ENCODE peak calls at places on chromosomes 6 and 20, in eight cellular contexts. T is IMR-90; U is endothelial cell; R is Daoy; O is activated naive CD4-positive, alpha-beta T cell; M is glutamatergic neuron; I is ascending aorta; Z is AG20443. A is an unnamed sample.

GRCh38 chr20:38137441-38138037 is 27.5 kb downstream of the TGM2 start:
- DNase-seq in T (no peak), U (no peak), R (no peak), O (no peak), M (no peak), I (no peak), Z (no peak), A (no peak)

GRCh38 chr6:121666809-121667208 is 231.4 kb downstream of the GJA1 start:
- DNase-seq in T (peak), U (no peak), R (peak), O (no peak), M (no peak), I (no peak), Z (peak), A (no peak)

GRCh38 chr6:35073211-35073610 is 67.9 kb downstream of the TCP11 start:
- DNase-seq in T (no peak), U (no peak), R (no peak), O (no peak), M (no peak), I (no peak), Z (no peak), A (no peak)

GRCh38 chr20:59735917-59736316 is 131.6 kb downstream of the PHACTR3 start:
- DNase-seq in T (no peak), U (no peak), R (no peak), O (no peak), M (no peak), I (peak), Z (no peak), A (no peak)

GRCh38 chr6:10745116-10745515 is 2.5 kb upstream of the TMEM14B start:
- DNase-seq in T (no peak), U (no peak), R (no peak), O (no peak), M (no peak), I (no peak), Z (no peak), A (no peak)

GRCh38 chr20:62831361-62831788 is 14.5 kb downstream of the COL9A3 start:
- DNase-seq in T (no peak), U (no peak), R (peak), O (no peak), M (no peak), I (peak), Z (no peak), A (no peak)

GRCh38 chr6:130020106-130020851 is 1.9 kb downstream of the L3MBTL3 start:
- DNase-seq in T (no peak), U (peak), R (no peak), O (peak), M (peak), I (no peak), Z (peak), A (no peak)

GRCh38 chr6:54093306-54093705 is 17.9 kb upstream of the MLIP start:
- DNase-seq in T (no peak), U (no peak), R (no peak), O (no peak), M (no peak), I (no peak), Z (no peak), A (no peak)

GRCh38 chr6:89793586-89793985 is 26.0 kb downstream of the MDN1 start:
- DNase-seq in T (no peak), U (no peak), R (peak), O (no peak), M (no peak), I (no peak), Z (no peak), A (no peak)

GRCh38 chr6:112086744-112087135 is 542 bp downstream of the TUBE1 start:
- DNase-seq in T (peak), U (no peak), R (peak), O (no peak), M (no peak), I (no peak), Z (peak), A (peak)

GRCh38 chr20:56343861-56344381 is 14.9 kb upstream of the FAM210B start:
- DNase-seq in T (peak), U (peak), R (peak), O (no peak), M (peak), I (no peak), Z (peak), A (no peak)

GRCh38 chr6:139568956-139569538 is 194.6 kb upstream of the CITED2 start:
- DNase-seq in T (peak), U (no peak), R (peak), O (no peak), M (no peak), I (no peak), Z (peak), A (peak)

GRCh38 chr6:119147101-119148053 is 68.9 kb upstream of the FAM184A start:
- DNase-seq in T (peak), U (no peak), R (peak), O (no peak), M (no peak), I (peak), Z (peak), A (peak)

GRCh38 chr6:53741417-53741816 is 53.4 kb upstream of the LRRC1 start:
- DNase-seq in T (no peak), U (no peak), R (no peak), O (no peak), M (no peak), I (no peak), Z (peak), A (no peak)

GRCh38 chr6:55617272-55617671 is 38.3 kb upstream of the HMGCLL1 start:
- DNase-seq in T (peak), U (peak), R (peak), O (no peak), M (no peak), I (no peak), Z (peak), A (no peak)

GRCh38 chr20:49853640-49854039 is 41.0 kb downstream of the SLC9A8 start:
- DNase-seq in T (peak), U (no peak), R (peak), O (no peak), M (peak), I (peak), Z (peak), A (peak)

GRCh38 chr20:6612615-6612917 is 154.9 kb upstream of the BMP2 start:
- DNase-seq in T (no peak), U (no peak), R (no peak), O (no peak), M (no peak), I (no peak), Z (no peak), A (no peak)

GRCh38 chr6:32816746-32817204 is at the start of gene HLA-DOB:
- DNase-seq in T (peak), U (no peak), R (no peak), O (no peak), M (no peak), I (no peak), Z (peak), A (no peak)

GRCh38 chr20:44711237-44711636 is 3.9 kb upstream of the CCN5 start:
- DNase-seq in T (peak), U (no peak), R (peak), O (no peak), M (no peak), I (no peak), Z (no peak), A (no peak)

GRCh38 chr6:52725530-52726192 is 37.6 kb downstream of the GSTA2 start:
- DNase-seq in T (peak), U (no peak), R (peak), O (no peak), M (no peak), I (no peak), Z (peak), A (no peak)

GRCh38 chr20:57392512-57393271 is 1.5 kb downstream of the RBM38 start:
- DNase-seq in T (no peak), U (no peak), R (no peak), O (peak), M (no peak), I (peak), Z (no peak), A (no peak)

GRCh38 chr6:130122243-130122642 is 100.5 kb downstream of the SAMD3 start:
- DNase-seq in T (no peak), U (no peak), R (no peak), O (no peak), M (no peak), I (no peak), Z (no peak), A (no peak)

GRCh38 chr6:53065266-53066058 is at the start of gene FBXO9:
- DNase-seq in T (no peak), U (peak), R (peak), O (peak), M (peak), I (peak), Z (peak), A (no peak)

GRCh38 chr6:146944809-146945208 is 259.4 kb upstream of the STXBP5 start:
- DNase-seq in T (no peak), U (no peak), R (no peak), O (no peak), M (no peak), I (no peak), Z (no peak), A (no peak)

GRCh38 chr20:58310291-58310782 is 822 bp downstream of the RAB22A start:
- DNase-seq in T (peak), U (no peak), R (peak), O (no peak), M (no peak), I (no peak), Z (no peak), A (no peak)

GRCh38 chr6:36249010-36249409 is 20.9 kb upstream of the PNPLA1 start:
- DNase-seq in T (peak), U (no peak), R (no peak), O (no peak), M (no peak), I (no peak), Z (no peak), A (peak)

A was measured in AG09309.